ENCODE peak calls at places on chromosomes 7 and 10, in eight cellular contexts. F is ACHN, U is iris pigment epithelial cell, Q is RWPE1, X is A549, V is coronary artery, O is NCI-H446 treated with DMSO at 0.1 percent for 48 hours, W is fibroblast of the aortic adventitia. Y is an unnamed sample.
A peak's percentile ranks its signal among the peaks of the same experiment; 100 is the strongest.

GRCh38 chr10:104120061-104120460 is 1.9 kb upstream of the SFR1 start:
- DNase-seq in V (no peak), Q (no peak), F (peak; percentile 38), U (peak; percentile 9), O (no peak), X (no peak), W (peak; percentile 30), Y (no peak)

GRCh38 chr7:99142727-99143521 is 984 bp downstream of the SMURF1 start:
- DNase-seq in X (peak; percentile 98), W (peak; percentile 97), Q (peak; percentile 88), V (peak; percentile 95), F (peak; percentile 99), O (peak; percentile 2), U (peak; percentile 95), Y (peak; percentile 97)

GRCh38 chr10:100986952-100987684 is at the start of the genes MRPL43 and TWNK:
- DNase-seq in Q (peak; percentile 91), U (peak; percentile 80), F (peak; percentile 84), X (peak; percentile 81), W (peak; percentile 68), V (peak; percentile 89), O (peak; percentile 21), Y (peak; percentile 65)

GRCh38 chr7:68313806-68314205 is 1284.5 kb upstream of the AUTS2 start:
- DNase-seq in X (peak; percentile 11), O (no peak), U (no peak), W (no peak), F (no peak), V (no peak), Q (no peak), Y (no peak)

GRCh38 chr7:16804674-16805439 is at the start of gene AGR2:
- DNase-seq in F (no peak), Q (peak; percentile 89), X (peak; percentile 85), U (peak; percentile 31), V (no peak), W (no peak), O (no peak), Y (no peak)

GRCh38 chr7:39954694-39955093 is 4.6 kb downstream of the CDK13 start:
- DNase-seq in X (no peak), U (no peak), V (no peak), Q (no peak), W (no peak), F (no peak), O (no peak), Y (no peak)

GRCh38 chr10:17659328-17659727 is 15.4 kb downstream of the STAM start:
- DNase-seq in F (no peak), O (no peak), W (no peak), X (no peak), U (no peak), V (no peak), Q (no peak), Y (no peak)

GRCh38 chr7:45028138-45028919 is 28.3 kb downstream of the CCM2 start:
- DNase-seq in F (no peak), W (no peak), V (no peak), Q (no peak), X (no peak), O (no peak), U (no peak), Y (no peak)

GRCh38 chr10:427746-428519 is 261.5 kb downstream of the DIP2C start:
- DNase-seq in W (no peak), O (no peak), V (no peak), F (no peak), U (peak; percentile 47), Q (no peak), X (no peak), Y (no peak)

GRCh38 chr10:92692085-92692671 is 2.4 kb downstream of the HHEX start:
- DNase-seq in V (no peak), X (no peak), O (no peak), U (no peak), F (no peak), W (no peak), Q (no peak), Y (no peak)

GRCh38 chr10:119608316-119609155 is 11.8 kb upstream of the TIAL1 start:
- DNase-seq in O (no peak), F (peak; percentile 57), U (peak; percentile 30), V (no peak), Q (peak; percentile 63), X (peak; percentile 62), W (peak; percentile 44), Y (peak; percentile 36)

GRCh38 chr7:111029574-111030357 is 61.2 kb upstream of the LRRN3 start:
- DNase-seq in X (no peak), Q (no peak), F (no peak), U (peak; percentile 45), O (peak; percentile 9), V (no peak), W (peak; percentile 38), Y (peak; percentile 7)

GRCh38 chr7:85528581-85528980 is 341.7 kb upstream of the SEMA3D start:
- DNase-seq in W (peak; percentile 33), Q (no peak), O (no peak), U (peak; percentile 65), F (no peak), V (no peak), X (no peak), Y (peak; percentile 6)

GRCh38 chr10:21100190-21100589 is 203.1 kb upstream of the NEBL start:
- DNase-seq in X (no peak), W (no peak), Q (no peak), V (no peak), U (no peak), O (no peak), F (no peak), Y (no peak)

GRCh38 chr10:5906651-5907050 is 16.6 kb downstream of the FBH1 start:
- DNase-seq in Q (no peak), X (no peak), O (no peak), V (no peak), F (no peak), U (no peak), W (no peak), Y (no peak)

GRCh38 chr10:91410638-91411367 is 659 bp downstream of the HECTD2 start:
- DNase-seq in V (peak; percentile 75), U (peak; percentile 59), O (peak; percentile 9), W (peak; percentile 37), Q (peak; percentile 48), F (peak; percentile 53), X (no peak), Y (peak; percentile 34)

GRCh38 chr7:55369427-55369826 is 4.3 kb downstream of the LANCL2 start:
- DNase-seq in U (peak; percentile 97), V (no peak), O (no peak), X (no peak), Q (no peak), W (peak; percentile 93), F (no peak), Y (peak; percentile 90)

GRCh38 chr7:5497158-5498103 is 73.8 kb upstream of the TNRC18 start:
- DNase-seq in U (no peak), F (no peak), O (no peak), X (no peak), Q (no peak), W (no peak), V (no peak), Y (peak; percentile 43)

GRCh38 chr7:5343893-5344292 is 61.1 kb downstream of the SLC29A4 start:
- DNase-seq in X (no peak), V (no peak), W (no peak), O (no peak), F (no peak), U (no peak), Q (no peak), Y (no peak)

GRCh38 chr10:114879541-114880158 is 58.1 kb downstream of the FHIP2A start:
- DNase-seq in Q (no peak), V (no peak), O (no peak), F (peak; percentile 62), W (peak; percentile 36), U (peak; percentile 48), X (peak; percentile 51), Y (no peak)

GRCh38 chr7:65820287-65820950 is 52.5 kb upstream of the VKORC1L1 start:
- DNase-seq in O (no peak), Q (no peak), V (no peak), X (no peak), F (no peak), W (no peak), U (peak; percentile 24), Y (no peak)

GRCh38 chr10:110512461-110513187 is 14.9 kb downstream of the DUSP5 start:
- DNase-seq in X (peak; percentile 77), O (peak; percentile 81), U (peak; percentile 93), W (peak; percentile 85), Q (peak; percentile 87), V (peak; percentile 55), F (peak; percentile 87), Y (peak; percentile 86)

Y was measured in fibroblast of villous mesenchyme.